ENCODE peak calls at places on chromosomes 4 and X, in six cellular contexts. H is CD4-positive, CD25-positive, alpha-beta regulatory T cell; J is erythroblast; R is AG09319; W is ascending aorta; L is substantia nigra. X is an unnamed sample.

GRCh38 chr4:98473046-98473445 is 185.4 kb downstream of the TSPAN5 start:
- DNase-seq in H (no peak), W (no peak), J (no peak), R (peak), L (no peak), X (no peak)

GRCh38 chrX:103549920-103550319 is 30.6 kb upstream of the RAB40A start:
- DNase-seq in H (no peak), R (no peak), J (no peak), L (no peak), W (no peak), X (no peak)

GRCh38 chrX:27276751-27277150 is 186.4 kb downstream of the PPP4R3C start:
- DNase-seq in L (no peak), H (no peak), J (no peak), R (no peak), W (no peak), X (no peak)

GRCh38 chrX:45050558-45050957 is 150.1 kb downstream of the DIPK2B start:
- DNase-seq in R (no peak), H (no peak), J (no peak), W (no peak), L (no peak), X (no peak)

GRCh38 chr4:165707126-165707525 is 165.9 kb upstream of the TLL1 start:
- DNase-seq in L (no peak), W (no peak), H (no peak), R (no peak), J (no peak), X (no peak)

GRCh38 chrX:132059973-132060540 is 37.0 kb downstream of the STK26 start:
- DNase-seq in J (no peak), R (no peak), W (no peak), L (no peak), H (no peak), X (no peak)

GRCh38 chr4:141656031-141656430 is 19.6 kb downstream of the IL15 start:
- DNase-seq in R (no peak), H (no peak), L (no peak), J (no peak), W (no peak), X (no peak)

GRCh38 chr4:17945303-17945702 is 76.3 kb downstream of the LCORL start:
- DNase-seq in J (no peak), H (no peak), R (no peak), L (no peak), W (no peak), X (no peak)

X was measured in ureter.